ENCODE peak calls at places on chromosome 16, in eight cellular contexts. M is fibroblast of lung; F is effector memory CD4-positive, alpha-beta T cell; P is A549; U is iPS DF 6.9; Z is colonic mucosa; K is heart right ventricle; R is hepatocyte. G is an unnamed sample. For H3K4me1, the result is how much of the 10 kb centered on the place peaks cover.

GRCh38 chr16:72013389-72013788 is 4.8 kb downstream of the DHODH start:
- DNase-seq in K (no peak), Z (no peak), P (no peak), U (no peak), R (peak), F (no peak), M (peak), G (no peak)

GRCh38 chr16:19861811-19862327 is 22.8 kb downstream of the GPRC5B start:
- DNase-seq in P (no peak), U (no peak), Z (no peak), K (no peak), F (no peak), M (no peak), R (no peak), G (no peak)

GRCh38 chr16:79037429-79038373 is 562.8 kb downstream of the MAF start:
- DNase-seq in P (no peak), R (no peak), K (no peak), Z (peak), F (no peak), U (no peak), M (no peak), G (no peak)

GRCh38 chr16:82033006-82033405 is 2.0 kb upstream of the HSD17B2 start:
- DNase-seq in F (no peak), P (no peak), M (no peak), U (no peak), K (no peak), Z (peak), R (no peak), G (peak)

GRCh38 chr16:8893976-8894690 is 12.0 kb downstream of the LITAFD start:
- DNase-seq in Z (no peak), K (no peak), R (no peak), U (no peak), P (no peak), M (no peak), F (no peak), G (no peak)

GRCh38 chr16:56643080-56643778 is 4.8 kb downstream of the MT1A start:
- DNase-seq in U (no peak), R (peak), M (peak), P (peak), F (peak), K (peak), Z (peak), G (peak)

GRCh38 chr16:72400257-72401078 is 228.5 kb upstream of the PMFBP1 start:
- DNase-seq in R (peak), Z (peak), F (no peak), K (peak), M (peak), U (peak), P (peak), G (peak)

GRCh38 chr16:56965939-56966515 is 4.3 kb downstream of the CETP start:
- DNase-seq in R (no peak), P (no peak), F (no peak), K (no peak), M (no peak), U (no peak), Z (no peak), G (no peak)

GRCh38 chr16:68264128-68265077 is at the start of gene SLC7A6:
- DNase-seq in P (peak), K (peak), U (no peak), M (peak), R (peak), F (peak), Z (peak), G (peak)

GRCh38 chr16:70737377-70738082 is 51.7 kb upstream of the MTSS2 start:
- DNase-seq in P (no peak), F (no peak), Z (no peak), R (peak), K (peak), M (peak), U (no peak), G (peak)

GRCh38 chr16:12158428-12158827 is 181.9 kb downstream of the SNX29 start:
- DNase-seq in R (no peak), M (peak), U (no peak), Z (no peak), F (no peak), P (no peak), K (no peak), G (no peak)

GRCh38 chr16:10754941-10755340 is 11.3 kb downstream of the NUBP1 start:
- DNase-seq in M (peak), U (no peak), Z (no peak), F (no peak), K (no peak), R (no peak), P (no peak), G (no peak)

GRCh38 chr16:53212899-53213235 is 158.1 kb downstream of the CHD9 start:
- DNase-seq in K (no peak), F (no peak), M (no peak), R (no peak), P (no peak), U (no peak), Z (no peak), G (no peak)

GRCh38 chr16:77223184-77223583 is 24.0 kb downstream of the SYCE1L start:
- DNase-seq in R (no peak), Z (peak), K (no peak), U (peak), M (no peak), P (no peak), F (no peak), G (peak)

GRCh38 chr16:19415918-19416317 is 1.8 kb upstream of the TMC5 start:
- DNase-seq in R (no peak), P (no peak), U (no peak), M (no peak), K (no peak), Z (no peak), F (no peak), G (no peak)

GRCh38 chr16:4333308-4333638 is 17.4 kb downstream of the GLIS2 start:
- DNase-seq in Z (no peak), R (no peak), F (no peak), K (no peak), M (no peak), P (no peak), U (no peak), G (no peak)

GRCh38 chr16:11852092-11852809 is 909 bp upstream of the RSL1D1 start:
- DNase-seq in U (no peak), Z (no peak), F (no peak), K (no peak), P (no peak), R (peak), M (peak), G (no peak)

GRCh38 chr16:72854537-72854936 is 193.4 kb downstream of the ZFHX3 start:
- DNase-seq in P (no peak), M (no peak), Z (no peak), F (no peak), U (no peak), K (no peak), R (no peak), G (no peak)

GRCh38 chr16:22646948-22647556 is 136.4 kb downstream of the NPIPB5 start:
- DNase-seq in F (no peak), U (no peak), K (no peak), M (no peak), R (no peak), Z (no peak), P (no peak), G (no peak)

GRCh38 chr16:79599837-79600635 is 501 bp downstream of the MAF start:
- DNase-seq in P (peak), Z (peak), M (peak), F (peak), K (peak), R (peak), U (no peak), G (peak)

GRCh38 chr16:81996664-81997529 is 14.4 kb downstream of the SDR42E1 start:
- DNase-seq in Z (no peak), F (no peak), U (no peak), K (no peak), M (peak), R (peak), P (peak), G (peak)

GRCh38 chr16:89599451-89599858 is 14.0 kb upstream of the DPEP1 start:
- DNase-seq in F (peak), U (no peak), R (peak), M (no peak), K (no peak), P (peak), Z (peak), G (peak)

GRCh38 chr16:21302898-21303528 is 24.9 kb upstream of the CRYM start:
- DNase-seq in F (no peak), R (peak), U (no peak), P (peak), Z (peak), K (no peak), M (peak), G (peak)

GRCh38 chr16:16071631-16072244 is 122.3 kb downstream of the ABCC1 start:
- DNase-seq in F (no peak), Z (no peak), M (peak), K (peak), U (no peak), P (no peak), R (no peak), G (no peak)

GRCh38 chr16:47565454-47565853 is 104.3 kb downstream of the PHKB start:
- DNase-seq in Z (peak), U (no peak), F (no peak), P (no peak), R (no peak), M (peak), K (peak), G (peak)

GRCh38 chr16:17275076-17275732 is 195.6 kb downstream of the XYLT1 start:
- DNase-seq in U (no peak), F (no peak), R (peak), M (peak), K (no peak), P (peak), Z (peak), G (peak)

GRCh38 chr16:81836279-81837054 is 57.4 kb downstream of the PLCG2 start:
- DNase-seq in F (no peak), M (no peak), U (no peak), P (no peak), Z (no peak), R (no peak), K (no peak), G (no peak)

GRCh38 chr16:80344570-80344969 is 196.2 kb upstream of the DYNLRB2 start:
- DNase-seq in R (no peak), M (no peak), K (no peak), P (no peak), U (no peak), F (no peak), Z (no peak), G (no peak)

GRCh38 chr16:17831330-17831729 is 360.6 kb upstream of the XYLT1 start:
- DNase-seq in R (peak), U (no peak), P (no peak), K (no peak), F (no peak), Z (no peak), M (no peak), G (no peak)

GRCh38 chr16:24538756-24539294 is 541 bp upstream of the RBBP6 start:
- DNase-seq in Z (no peak), K (no peak), P (peak), F (no peak), M (no peak), U (peak), R (no peak), G (peak)

GRCh38 chr16:47861999-47862398 is 293.8 kb downstream of the ABCC12 start:
- DNase-seq in M (no peak), Z (no peak), K (no peak), P (no peak), F (no peak), U (no peak), R (no peak), G (no peak)

GRCh38 chr16:89320717-89321501 is 103.4 kb downstream of the ZNF778 start:
- DNase-seq in F (no peak), P (no peak), U (no peak), Z (peak), K (peak), R (peak), M (peak), G (peak)

GRCh38 chr16:4381072-4381934 is 9.7 kb downstream of the VASN start:
- DNase-seq in U (no peak), P (no peak), Z (no peak), F (no peak), R (no peak), K (no peak), M (no peak), G (no peak)

GRCh38 chr16:55737966-55738365 is 82.2 kb downstream of the SLC6A2 start:
- DNase-seq in K (no peak), Z (no peak), M (no peak), R (no peak), U (no peak), F (no peak), P (no peak), G (no peak)

GRCh38 chr16:4316103-4316731 is 350 bp downstream of the GLIS2 start:
- DNase-seq in Z (no peak), F (no peak), U (no peak), P (no peak), K (no peak), M (no peak), R (peak), G (no peak)

GRCh38 chr16:84712801-84713775 is 13.3 kb downstream of the USP10 start:
- DNase-seq in U (no peak), P (no peak), M (no peak), K (no peak), Z (no peak), F (no peak), R (no peak), G (no peak)

GRCh38 chr16:68074850-68075249 is 10.3 kb upstream of the NFATC3 start:
- DNase-seq in M (no peak), P (no peak), K (no peak), F (peak), U (no peak), Z (no peak), R (no peak), G (peak)

GRCh38 chr16:48462146-48462740 is 77.0 kb upstream of the SIAH1 start:
- DNase-seq in K (no peak), F (no peak), P (peak), R (no peak), Z (no peak), U (no peak), M (peak), G (no peak)

GRCh38 chr16:23905027-23905426 is 69.2 kb downstream of the PRKCB start:
- DNase-seq in K (no peak), P (peak), Z (no peak), U (peak), M (peak), F (no peak), R (peak), G (no peak)

DNA sequence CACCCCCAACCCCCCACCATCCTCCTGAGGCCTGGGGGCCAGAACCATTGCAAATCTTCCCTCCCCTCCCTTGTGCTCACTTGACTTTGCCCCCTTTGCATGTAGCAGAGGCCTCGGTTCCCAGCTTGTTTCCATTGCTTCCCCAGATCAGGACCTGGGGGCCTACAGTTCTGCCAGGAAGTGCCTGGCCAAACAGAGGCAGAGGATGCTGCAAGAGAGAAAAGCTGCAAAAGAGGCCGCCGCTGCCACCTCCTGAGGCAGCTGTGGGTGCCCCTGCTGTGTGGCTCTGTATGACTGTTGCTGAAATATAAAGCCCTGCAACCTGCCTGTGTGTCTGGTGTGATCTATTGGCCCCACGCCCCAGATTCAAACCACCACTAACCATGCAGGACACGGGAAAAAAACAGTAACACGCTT is 2.3 kb downstream of the NDUFB10 start:
- DNase-seq in F (no peak), R (no peak), U (no peak), K (no peak), P (no peak), M (no peak), Z (no peak), G (no peak)
- H3K4me1 ChIP-seq in F (half or more), R (under half), U (under half), K (under half), P (under half), M (under half), Z (under half), G (under half)

GRCh38 chr16:58732545-58733247 is 1.4 kb downstream of the GOT2 start:
- DNase-seq in U (no peak), M (peak), F (no peak), Z (no peak), P (no peak), K (no peak), R (no peak), G (peak)

GRCh38 chr16:58730724-58731370 is 3.3 kb downstream of the GOT2 start:
- DNase-seq in U (no peak), Z (no peak), K (no peak), F (no peak), P (no peak), R (no peak), M (no peak), G (no peak)

GRCh38 chr16:58733248-58733670 is 857 bp downstream of the GOT2 start:
- DNase-seq in M (peak), R (no peak), F (no peak), Z (no peak), P (no peak), K (no peak), U (no peak), G (peak)

GRCh38 chr16:58733671-58734458 is at the start of gene GOT2:
- DNase-seq in K (peak), Z (peak), U (peak), M (peak), P (peak), F (peak), R (peak), G (peak)

GRCh38 chr16:58734459-58734787 is 307 bp upstream of the GOT2 start:
- DNase-seq in R (no peak), P (no peak), Z (no peak), M (no peak), F (no peak), K (no peak), U (no peak), G (no peak)
- H3K27ac ChIP-seq in R (peak), P (peak), Z (peak), M (peak), F (peak), K (peak), U (no peak), G (peak)

DNA sequence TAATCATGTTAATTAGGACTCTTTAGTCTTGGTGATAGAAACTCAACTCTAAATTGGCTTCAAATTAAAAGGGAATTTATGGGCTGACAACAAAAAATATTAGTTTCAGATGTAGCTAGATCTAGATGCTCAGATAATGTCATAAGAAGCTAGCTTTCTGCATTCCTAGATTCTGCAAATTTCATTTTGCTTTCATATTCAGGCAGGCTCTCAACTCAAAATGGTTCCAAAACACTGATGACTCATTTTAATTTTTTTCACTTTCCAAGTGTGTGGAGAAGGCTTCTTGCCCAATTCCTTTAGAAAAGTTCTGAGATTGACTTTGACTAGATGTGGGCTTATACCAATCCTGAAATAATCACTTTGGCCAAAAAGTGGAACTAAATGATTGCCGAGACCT is 236.7 kb upstream of the GOT2 start:
- DNase-seq in F (no peak), M (peak), K (no peak), Z (no peak), R (no peak), U (no peak), P (no peak), G (no peak)
- H3K4me3 ChIP-seq in F (no peak), M (no peak), K (no peak), Z (no peak), R (no peak), U (no peak), P (no peak), G (no peak)

GRCh38 chr16:86156155-86156554 is 257.2 kb downstream of the IRF8 start:
- DNase-seq in K (no peak), P (no peak), U (no peak), F (no peak), R (no peak), M (no peak), Z (no peak), G (no peak)
- H3K4me1 ChIP-seq in K (under half), P (under half), U (under half), F (under half), R (under half), M (under half), Z (under half), G (under half)

DNA sequence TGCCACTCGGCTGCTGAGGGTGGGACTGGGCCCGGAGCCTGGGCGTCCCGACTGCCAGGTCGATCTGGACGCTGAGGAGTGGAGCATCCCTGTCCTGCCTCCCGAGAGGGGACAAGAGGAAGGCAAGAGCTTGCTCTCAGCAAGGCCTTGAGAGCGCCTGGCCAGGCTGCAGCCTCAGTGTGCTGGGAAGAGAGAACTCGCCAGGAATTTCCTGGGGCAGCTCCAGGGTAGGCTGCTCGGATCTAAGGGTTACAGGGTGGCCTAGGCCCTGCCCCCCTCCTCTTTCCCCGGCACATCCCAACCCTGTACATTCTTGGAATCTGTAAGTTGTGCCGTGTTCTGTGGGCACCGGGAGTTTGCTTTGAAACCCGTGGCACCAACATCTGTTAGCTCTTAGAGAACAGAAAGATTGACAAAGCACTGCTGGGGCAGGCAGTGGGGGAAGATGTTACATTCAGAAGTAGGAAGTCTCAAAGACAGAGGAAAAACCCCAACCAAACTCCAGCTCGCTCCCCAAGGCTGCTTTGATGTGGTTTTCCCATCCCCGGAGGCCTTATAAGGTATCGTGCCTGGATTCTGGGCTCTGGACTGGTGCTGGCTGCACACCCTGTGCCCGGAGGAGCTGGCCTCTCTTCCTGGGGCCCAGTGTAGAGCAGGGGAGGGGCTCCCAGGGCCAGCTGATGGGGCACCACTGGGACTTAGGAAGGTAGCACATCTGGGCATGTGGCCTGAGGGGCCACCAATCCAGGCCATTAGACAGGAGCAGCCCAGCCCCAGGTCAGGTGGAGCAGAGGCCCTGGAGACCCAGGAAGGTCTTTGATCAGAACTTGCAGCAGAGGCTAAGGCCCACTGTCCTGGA is 55.2 kb downstream of the NKD1 start:
- DNase-seq in F (no peak), M (peak), U (no peak), Z (no peak), P (no peak), K (no peak), R (peak), G (no peak)
- H3K27ac ChIP-seq in F (no peak), M (no peak), U (no peak), Z (peak), P (no peak), K (no peak), R (peak), G (no peak)

GRCh38 chr16:28496844-28497243 is 2.4 kb downstream of the APOBR start:
- DNase-seq in U (no peak), K (no peak), R (no peak), Z (no peak), P (no peak), F (no peak), M (no peak), G (no peak)

GRCh38 chr16:28497386-28497785 is 2.9 kb downstream of the APOBR start:
- DNase-seq in K (no peak), Z (no peak), F (no peak), R (no peak), M (no peak), P (no peak), U (no peak), G (no peak)

GRCh38 chr16:28494141-28494851 is at the start of gene APOBR:
- DNase-seq in U (no peak), M (no peak), K (peak), Z (peak), P (no peak), F (peak), R (no peak), G (peak)

GRCh38 chr16:28495795-28496749 is 1.6 kb downstream of the APOBR start:
- DNase-seq in Z (peak), R (no peak), F (no peak), M (no peak), U (no peak), P (no peak), K (no peak), G (no peak)

GRCh38 chr16:28495098-28495793 is 803 bp downstream of the APOBR start:
- DNase-seq in P (no peak), Z (peak), F (no peak), R (no peak), M (no peak), U (no peak), K (no peak), G (no peak)
- H3K4me3 ChIP-seq in P (no peak), Z (peak), F (peak), R (no peak), M (no peak), U (no peak), K (peak), G (peak)

G was measured in small intestine.